ENCODE peak calls at places on chromosome 18, in seven cellular contexts. One of them, this sample, is unnamed.

GRCh38 chr18:11577271-11578112 is 31.9 kb upstream of the SLC35G4 start:
- DNase-seq in nephron progenitor cell: no peak
- DNase-seq in DMS 273 treated with DMSO at 0.1 percent for 48 hours: no peak
- DNase-seq in activated T-cell treated with anti-CD3 and anti-CD28 coated beads for 1 hour: no peak
- DNase-seq in naive thymus-derived CD8-positive, alpha-beta T cell: no peak
- DNase-seq in fibroblast of mammary gland: no peak
- DNase-seq in NCI-H774: no peak
- DNase-seq in this sample: no peak

GRCh38 chr18:45726603-45727002 is 2.6 kb downstream of the SLC14A1 start:
- DNase-seq in fibroblast of mammary gland: peak; percentile 39
- DNase-seq in activated T-cell treated with anti-CD3 and anti-CD28 coated beads for 1 hour: no peak
- DNase-seq in NCI-H774: no peak
- DNase-seq in DMS 273 treated with DMSO at 0.1 percent for 48 hours: peak; percentile 19
- DNase-seq in nephron progenitor cell: no peak
- DNase-seq in naive thymus-derived CD8-positive, alpha-beta T cell: no peak
- DNase-seq in this sample: peak; percentile 94

GRCh38 chr18:13892098-13892497 is 23.2 kb downstream of the MC2R start:
- DNase-seq in fibroblast of mammary gland: no peak
- DNase-seq in naive thymus-derived CD8-positive, alpha-beta T cell: no peak
- DNase-seq in DMS 273 treated with DMSO at 0.1 percent for 48 hours: no peak
- DNase-seq in activated T-cell treated with anti-CD3 and anti-CD28 coated beads for 1 hour: no peak
- DNase-seq in NCI-H774: no peak
- DNase-seq in nephron progenitor cell: no peak
- DNase-seq in this sample: no peak

GRCh38 chr18:45328762-45329161 is 286.5 kb upstream of the SLC14A2 start:
- DNase-seq in DMS 273 treated with DMSO at 0.1 percent for 48 hours: no peak
- DNase-seq in naive thymus-derived CD8-positive, alpha-beta T cell: no peak
- DNase-seq in nephron progenitor cell: no peak
- DNase-seq in NCI-H774: no peak
- DNase-seq in activated T-cell treated with anti-CD3 and anti-CD28 coated beads for 1 hour: no peak
- DNase-seq in fibroblast of mammary gland: peak; percentile 11
- DNase-seq in this sample: no peak

GRCh38 chr18:22391571-22392359 is 25.9 kb downstream of the CTAGE1 start:
- DNase-seq in NCI-H774: no peak
- DNase-seq in nephron progenitor cell: no peak
- DNase-seq in DMS 273 treated with DMSO at 0.1 percent for 48 hours: no peak
- DNase-seq in naive thymus-derived CD8-positive, alpha-beta T cell: no peak
- DNase-seq in activated T-cell treated with anti-CD3 and anti-CD28 coated beads for 1 hour: no peak
- DNase-seq in fibroblast of mammary gland: peak; percentile 95
- DNase-seq in this sample: no peak

GRCh38 chr18:78542204-78542603 is 437.4 kb upstream of the SALL3 start:
- DNase-seq in naive thymus-derived CD8-positive, alpha-beta T cell: no peak
- DNase-seq in activated T-cell treated with anti-CD3 and anti-CD28 coated beads for 1 hour: no peak
- DNase-seq in fibroblast of mammary gland: no peak
- DNase-seq in NCI-H774: peak; percentile 4
- DNase-seq in nephron progenitor cell: no peak
- DNase-seq in DMS 273 treated with DMSO at 0.1 percent for 48 hours: no peak
- DNase-seq in this sample: no peak

GRCh38 chr18:63298393-63299015 is 21.1 kb downstream of the BCL2 start:
- DNase-seq in nephron progenitor cell: no peak
- DNase-seq in DMS 273 treated with DMSO at 0.1 percent for 48 hours: no peak
- DNase-seq in activated T-cell treated with anti-CD3 and anti-CD28 coated beads for 1 hour: no peak
- DNase-seq in NCI-H774: no peak
- DNase-seq in naive thymus-derived CD8-positive, alpha-beta T cell: no peak
- DNase-seq in fibroblast of mammary gland: no peak
- DNase-seq in this sample: no peak

GRCh38 chr18:43587538-43588153 is 310.4 kb upstream of the SYT4 start:
- DNase-seq in DMS 273 treated with DMSO at 0.1 percent for 48 hours: no peak
- DNase-seq in fibroblast of mammary gland: peak; percentile 46
- DNase-seq in naive thymus-derived CD8-positive, alpha-beta T cell: no peak
- DNase-seq in NCI-H774: peak; percentile 54
- DNase-seq in nephron progenitor cell: no peak
- DNase-seq in activated T-cell treated with anti-CD3 and anti-CD28 coated beads for 1 hour: no peak
- DNase-seq in this sample: peak; percentile 17

GRCh38 chr18:63202814-63203213 is 116.8 kb downstream of the BCL2 start:
- DNase-seq in fibroblast of mammary gland: no peak
- DNase-seq in NCI-H774: no peak
- DNase-seq in nephron progenitor cell: no peak
- DNase-seq in naive thymus-derived CD8-positive, alpha-beta T cell: no peak
- DNase-seq in activated T-cell treated with anti-CD3 and anti-CD28 coated beads for 1 hour: no peak
- DNase-seq in DMS 273 treated with DMSO at 0.1 percent for 48 hours: no peak
- DNase-seq in this sample: no peak

GRCh38 chr18:59229681-59230443 is 9.9 kb downstream of the GRP start:
- DNase-seq in fibroblast of mammary gland: no peak
- DNase-seq in DMS 273 treated with DMSO at 0.1 percent for 48 hours: no peak
- DNase-seq in activated T-cell treated with anti-CD3 and anti-CD28 coated beads for 1 hour: no peak
- DNase-seq in NCI-H774: no peak
- DNase-seq in naive thymus-derived CD8-positive, alpha-beta T cell: no peak
- DNase-seq in nephron progenitor cell: no peak
- DNase-seq in this sample: no peak

GRCh38 chr18:23825978-23826405 is 136.7 kb downstream of the LAMA3 start:
- DNase-seq in fibroblast of mammary gland: peak; percentile 98
- DNase-seq in naive thymus-derived CD8-positive, alpha-beta T cell: no peak
- DNase-seq in activated T-cell treated with anti-CD3 and anti-CD28 coated beads for 1 hour: no peak
- DNase-seq in NCI-H774: no peak
- DNase-seq in DMS 273 treated with DMSO at 0.1 percent for 48 hours: no peak
- DNase-seq in nephron progenitor cell: no peak
- DNase-seq in this sample: no peak

GRCh38 chr18:25503567-25504081 is 151.7 kb upstream of the ZNF521 start:
- DNase-seq in fibroblast of mammary gland: peak; percentile 85
- DNase-seq in DMS 273 treated with DMSO at 0.1 percent for 48 hours: peak; percentile 24
- DNase-seq in activated T-cell treated with anti-CD3 and anti-CD28 coated beads for 1 hour: no peak
- DNase-seq in naive thymus-derived CD8-positive, alpha-beta T cell: no peak
- DNase-seq in NCI-H774: no peak
- DNase-seq in nephron progenitor cell: peak; percentile 19
- DNase-seq in this sample: peak; percentile 6

GRCh38 chr18:6745504-6746031 is 16.1 kb downstream of the ARHGAP28 start:
- DNase-seq in fibroblast of mammary gland: no peak
- DNase-seq in nephron progenitor cell: no peak
- DNase-seq in NCI-H774: no peak
- DNase-seq in activated T-cell treated with anti-CD3 and anti-CD28 coated beads for 1 hour: no peak
- DNase-seq in DMS 273 treated with DMSO at 0.1 percent for 48 hours: no peak
- DNase-seq in naive thymus-derived CD8-positive, alpha-beta T cell: no peak
- DNase-seq in this sample: no peak

GRCh38 chr18:40414155-40414754 is 1540.8 kb upstream of the PIK3C3 start:
- DNase-seq in NCI-H774: no peak
- DNase-seq in fibroblast of mammary gland: peak; percentile 49
- DNase-seq in nephron progenitor cell: peak; percentile 3
- DNase-seq in naive thymus-derived CD8-positive, alpha-beta T cell: no peak
- DNase-seq in DMS 273 treated with DMSO at 0.1 percent for 48 hours: no peak
- DNase-seq in activated T-cell treated with anti-CD3 and anti-CD28 coated beads for 1 hour: no peak
- DNase-seq in this sample: peak; percentile 49

GRCh38 chr18:79518028-79518682 is 122.4 kb downstream of the NFATC1 start:
- DNase-seq in DMS 273 treated with DMSO at 0.1 percent for 48 hours: no peak
- DNase-seq in NCI-H774: no peak
- DNase-seq in fibroblast of mammary gland: no peak
- DNase-seq in nephron progenitor cell: no peak
- DNase-seq in activated T-cell treated with anti-CD3 and anti-CD28 coated beads for 1 hour: no peak
- DNase-seq in naive thymus-derived CD8-positive, alpha-beta T cell: no peak
- DNase-seq in this sample: no peak

GRCh38 chr18:58544179-58544578 is 84.7 kb downstream of the ALPK2 start:
- DNase-seq in DMS 273 treated with DMSO at 0.1 percent for 48 hours: no peak
- DNase-seq in activated T-cell treated with anti-CD3 and anti-CD28 coated beads for 1 hour: no peak
- DNase-seq in naive thymus-derived CD8-positive, alpha-beta T cell: no peak
- DNase-seq in fibroblast of mammary gland: no peak
- DNase-seq in nephron progenitor cell: no peak
- DNase-seq in NCI-H774: no peak
- DNase-seq in this sample: no peak

GRCh38 chr18:43589611-43590151 is 312.4 kb upstream of the SYT4 start:
- DNase-seq in NCI-H774: no peak
- DNase-seq in nephron progenitor cell: no peak
- DNase-seq in activated T-cell treated with anti-CD3 and anti-CD28 coated beads for 1 hour: no peak
- DNase-seq in fibroblast of mammary gland: no peak
- DNase-seq in naive thymus-derived CD8-positive, alpha-beta T cell: no peak
- DNase-seq in DMS 273 treated with DMSO at 0.1 percent for 48 hours: no peak
- DNase-seq in this sample: no peak

GRCh38 chr18:68219274-68219673 is 495.6 kb downstream of the TMX3 start:
- DNase-seq in DMS 273 treated with DMSO at 0.1 percent for 48 hours: no peak
- DNase-seq in activated T-cell treated with anti-CD3 and anti-CD28 coated beads for 1 hour: no peak
- DNase-seq in fibroblast of mammary gland: peak; percentile 6
- DNase-seq in NCI-H774: no peak
- DNase-seq in nephron progenitor cell: no peak
- DNase-seq in naive thymus-derived CD8-positive, alpha-beta T cell: no peak
- DNase-seq in this sample: no peak

GRCh38 chr18:55287146-55287806 is 300.7 kb downstream of the TCF4 start:
- DNase-seq in NCI-H774: no peak
- DNase-seq in fibroblast of mammary gland: no peak
- DNase-seq in DMS 273 treated with DMSO at 0.1 percent for 48 hours: no peak
- DNase-seq in naive thymus-derived CD8-positive, alpha-beta T cell: no peak
- DNase-seq in nephron progenitor cell: no peak
- DNase-seq in activated T-cell treated with anti-CD3 and anti-CD28 coated beads for 1 hour: no peak
- DNase-seq in this sample: no peak

GRCh38 chr18:30920757-30921156 is 121.8 kb downstream of the DSC3 start:
- DNase-seq in fibroblast of mammary gland: no peak
- DNase-seq in NCI-H774: no peak
- DNase-seq in nephron progenitor cell: no peak
- DNase-seq in activated T-cell treated with anti-CD3 and anti-CD28 coated beads for 1 hour: no peak
- DNase-seq in naive thymus-derived CD8-positive, alpha-beta T cell: no peak
- DNase-seq in DMS 273 treated with DMSO at 0.1 percent for 48 hours: no peak
- DNase-seq in this sample: no peak

This sample was measured in NCI-H2171.